ENCODE peak calls at places on chromosomes 13 and 19, in eight cellular contexts. O is adrenal gland, X is HL-60, R is thoracic aorta, Q is fibroblast of lung, M is AG04449, P is cardiac fibroblast, L is GM06990. V is an unnamed sample.

GRCh38 chr19:17340302-17340870 is 3.0 kb downstream of the GTPBP3 start:
- DNase-seq in O (peak), X (no peak), R (no peak), Q (no peak), M (no peak), P (no peak), L (no peak), V (no peak)

GRCh38 chr13:93244141-93244917 is 17.7 kb downstream of the GPC6 start:
- DNase-seq in O (peak), X (no peak), R (no peak), Q (peak), M (no peak), P (peak), L (no peak), V (no peak)

GRCh38 chr19:10320602-10321416 is 5.0 kb upstream of the FDX2 start:
- DNase-seq in O (no peak), X (no peak), R (no peak), Q (no peak), M (no peak), P (no peak), L (no peak), V (no peak)

GRCh38 chr13:114078501-114079451 is 53.6 kb downstream of the RASA3 start:
- DNase-seq in O (peak), X (no peak), R (no peak), Q (peak), M (no peak), P (peak), L (no peak), V (no peak)

GRCh38 chr13:110061270-110061669 is 245.7 kb downstream of the COL4A1 start:
- DNase-seq in O (no peak), X (no peak), R (no peak), Q (no peak), M (no peak), P (no peak), L (no peak), V (no peak)

GRCh38 chr19:13629687-13630357 is 123.5 kb upstream of the CACNA1A start:
- DNase-seq in O (no peak), X (no peak), R (no peak), Q (peak), M (peak), P (peak), L (no peak), V (no peak)

GRCh38 chr19:50669319-50670101 is 20.3 kb downstream of the C19orf81 start:
- DNase-seq in O (peak), X (peak), R (no peak), Q (peak), M (no peak), P (peak), L (no peak), V (no peak)

GRCh38 chr13:113928701-113929627 is 44.9 kb downstream of the C13orf46 start:
- DNase-seq in O (peak), X (no peak), R (peak), Q (peak), M (no peak), P (peak), L (no peak), V (peak)

GRCh38 chr19:30209617-30210600 is 162.3 kb upstream of the ZNF536 start:
- DNase-seq in O (no peak), X (no peak), R (no peak), Q (no peak), M (no peak), P (no peak), L (no peak), V (no peak)

GRCh38 chr13:46355088-46355468 is 32.0 kb downstream of the RUBCNL start:
- DNase-seq in O (no peak), X (no peak), R (no peak), Q (no peak), M (no peak), P (no peak), L (no peak), V (no peak)

GRCh38 chr19:58128041-58128685 is 22.4 kb downstream of the ZNF329 start:
- DNase-seq in O (no peak), X (no peak), R (no peak), Q (no peak), M (no peak), P (no peak), L (no peak), V (no peak)

GRCh38 chr13:81480634-81481033 is 1139.7 kb upstream of the SPRY2 start:
- DNase-seq in O (no peak), X (no peak), R (no peak), Q (no peak), M (no peak), P (no peak), L (no peak), V (no peak)

DNA sequence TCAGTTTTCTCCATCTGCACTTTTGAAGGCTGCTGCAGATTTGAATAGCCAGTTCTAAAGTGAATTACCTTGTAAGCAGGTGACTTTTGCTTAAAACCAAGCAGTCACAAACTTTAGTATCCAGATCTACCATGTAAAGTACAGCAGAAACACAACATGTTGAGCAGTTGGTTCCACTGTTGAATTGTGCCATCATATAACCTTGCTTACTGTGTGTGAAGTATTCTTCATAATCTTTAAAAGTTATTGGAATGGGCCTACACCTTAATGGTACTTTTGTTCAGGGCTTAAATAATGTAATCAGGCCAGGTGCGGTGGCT is 23.2 kb upstream of the MTUS2 start:
- DNase-seq in O (no peak), X (no peak), R (no peak), Q (no peak), M (no peak), P (no peak), L (no peak), V (no peak)
- TF ChIP-seq CTCF in O (no peak), X (no peak), R (peak), Q (no peak), M (no peak), P (no peak), L (no peak), V (peak)

DNA sequence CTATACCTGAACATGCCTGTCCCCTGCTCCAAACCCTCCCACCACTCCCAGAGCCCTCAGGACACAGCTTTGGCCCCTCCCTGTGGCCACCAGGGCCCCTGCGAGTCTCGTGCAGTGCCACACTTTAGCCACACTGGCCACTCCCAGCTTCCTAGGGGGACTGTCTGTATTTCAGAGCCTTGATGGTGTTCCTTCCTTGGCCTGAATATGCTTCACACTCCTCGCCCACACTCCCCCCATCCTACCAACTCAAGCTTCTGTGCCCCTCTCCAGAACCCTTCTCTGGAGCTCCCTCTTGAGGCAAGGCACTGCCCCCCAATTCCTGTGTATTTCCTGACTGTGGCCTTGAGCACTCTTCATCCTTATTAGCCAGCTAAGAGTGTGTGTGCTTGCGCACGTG is 80.2 kb downstream of the DPF1 start:
- DNase-seq in O (no peak), X (no peak), R (no peak), Q (no peak), M (no peak), P (no peak), L (no peak), V (no peak)
- TF ChIP-seq CTCF in O (no peak), X (no peak), R (no peak), Q (peak), M (peak), P (peak), L (peak), V (no peak)

GRCh38 chr13:27960362-27961226 is 8.5 kb downstream of the CDX2 start:
- DNase-seq in O (no peak), X (peak), R (no peak), Q (no peak), M (no peak), P (peak), L (peak), V (no peak)
- TF ChIP-seq CTCF in O (no peak), X (peak), R (no peak), Q (peak), M (peak), P (peak), L (peak), V (peak)

GRCh38 chr13:27620377-27621115 is at the start of gene LNX2:
- DNase-seq in O (peak), X (peak), R (peak), Q (peak), M (peak), P (peak), L (peak), V (peak)

GRCh38 chr13:27621366-27622101 is at the start of gene POLR1D:
- DNase-seq in O (peak), X (peak), R (peak), Q (peak), M (no peak), P (peak), L (peak), V (peak)

GRCh38 chr13:27619093-27619705 is 1.1 kb downstream of the LNX2 start:
- DNase-seq in O (no peak), X (no peak), R (no peak), Q (peak), M (no peak), P (peak), L (no peak), V (no peak)

GRCh38 chr13:27621116-27621365 is 651 bp upstream of the POLR1D start:
- DNase-seq in O (no peak), X (no peak), R (no peak), Q (no peak), M (no peak), P (no peak), L (no peak), V (no peak)

GRCh38 chr13:27619711-27620376 is 485 bp downstream of the LNX2 start:
- DNase-seq in O (peak), X (no peak), R (no peak), Q (peak), M (no peak), P (peak), L (no peak), V (peak)
- TF ChIP-seq CTCF in O (peak), X (no peak), R (peak), Q (peak), M (peak), P (no peak), L (no peak), V (peak)

GRCh38 chr19:2926341-2927031 is 18.3 kb downstream of the ZNF77 start:
- DNase-seq in O (no peak), X (no peak), R (no peak), Q (no peak), M (no peak), P (no peak), L (no peak), V (no peak)

GRCh38 chr19:2923510-2923909 is 21.3 kb downstream of the ZNF77 start:
- DNase-seq in O (peak), X (no peak), R (no peak), Q (peak), M (no peak), P (peak), L (no peak), V (no peak)

GRCh38 chr19:2917275-2918184 is 16.8 kb downstream of the ZNF57 start:
- DNase-seq in O (no peak), X (no peak), R (no peak), Q (no peak), M (no peak), P (no peak), L (no peak), V (no peak)

GRCh38 chr19:2927032-2927430 is 17.7 kb downstream of the ZNF77 start:
- DNase-seq in O (no peak), X (no peak), R (no peak), Q (no peak), M (no peak), P (no peak), L (no peak), V (no peak)

GRCh38 chr19:2922987-2923386 is 21.8 kb downstream of the ZNF77 start:
- DNase-seq in O (no peak), X (no peak), R (no peak), Q (peak), M (no peak), P (peak), L (no peak), V (no peak)
- TF ChIP-seq CTCF in O (peak), X (no peak), R (no peak), Q (no peak), M (no peak), P (no peak), L (no peak), V (no peak)

GRCh38 chr19:3042545-3043267 is 13.6 kb upstream of the TLE2 start:
- DNase-seq in O (no peak), X (no peak), R (no peak), Q (no peak), M (no peak), P (no peak), L (no peak), V (no peak)
- TF ChIP-seq CTCF in O (no peak), X (no peak), R (no peak), Q (no peak), M (no peak), P (no peak), L (no peak), V (no peak)

GRCh38 chr13:52652980-52653303 is 306 bp downstream of the SUGT1 start:
- DNase-seq in O (no peak), X (no peak), R (peak), Q (no peak), M (no peak), P (no peak), L (no peak), V (no peak)
- TF ChIP-seq CTCF in O (no peak), X (no peak), R (no peak), Q (no peak), M (no peak), P (no peak), L (no peak), V (no peak)

GRCh38 chr13:49304763-49305695 is 57.3 kb downstream of the CDADC1 start:
- DNase-seq in O (no peak), X (no peak), R (no peak), Q (no peak), M (no peak), P (no peak), L (no peak), V (no peak)

GRCh38 chr13:49302222-49302621 is 54.5 kb downstream of the CDADC1 start:
- DNase-seq in O (no peak), X (no peak), R (no peak), Q (no peak), M (no peak), P (no peak), L (no peak), V (no peak)

GRCh38 chr13:49304356-49304755 is 56.6 kb downstream of the CDADC1 start:
- DNase-seq in O (no peak), X (no peak), R (no peak), Q (no peak), M (no peak), P (no peak), L (no peak), V (no peak)

GRCh38 chr13:49302817-49303216 is 55.1 kb downstream of the CDADC1 start:
- DNase-seq in O (no peak), X (no peak), R (no peak), Q (no peak), M (no peak), P (no peak), L (no peak), V (no peak)

DNA sequence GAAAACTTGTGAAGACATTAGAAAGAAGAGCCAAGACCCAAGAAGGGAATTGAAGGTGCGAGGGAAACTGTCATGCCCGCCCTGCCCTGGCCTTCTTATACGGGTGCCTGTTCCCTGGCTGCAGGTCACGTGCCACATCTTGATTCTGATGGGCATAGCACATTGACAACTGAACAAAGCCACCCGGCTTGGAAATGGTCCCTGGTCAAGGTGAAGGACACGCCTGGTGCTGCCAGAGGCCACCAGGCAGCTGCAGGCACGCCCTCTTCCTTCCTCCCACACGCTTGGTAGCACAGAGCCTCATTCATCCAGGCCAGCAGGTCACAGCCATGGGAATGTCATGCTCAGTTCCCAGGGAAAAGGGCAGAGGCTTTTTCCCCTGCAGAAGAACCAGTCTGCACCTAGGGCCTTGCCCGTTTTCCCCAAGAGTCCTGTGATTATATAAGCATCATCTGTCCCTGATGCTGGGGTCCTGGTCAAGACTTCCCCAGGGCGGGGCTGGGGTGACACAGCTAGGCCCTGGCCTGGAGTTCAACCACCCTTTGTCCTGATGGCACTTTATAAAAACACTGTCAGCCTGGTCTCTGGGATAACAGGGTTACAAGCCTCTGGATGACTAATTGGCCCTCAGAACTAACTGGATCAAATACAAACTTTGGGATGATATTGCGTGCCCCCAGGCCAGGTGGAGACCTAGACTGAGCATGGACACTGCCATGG is 56.0 kb downstream of the CDADC1 start:
- DNase-seq in O (peak), X (no peak), R (no peak), Q (no peak), M (no peak), P (no peak), L (no peak), V (no peak)
- TF ChIP-seq CTCF in O (no peak), X (no peak), R (no peak), Q (no peak), M (no peak), P (no peak), L (no peak), V (no peak)